ENCODE peak calls at places on chromosomes 16 and 17, in ten cellular contexts. F, P, L, O, M, J, C, B, A and W are unnamed samples.
A peak's percentile ranks its signal among the peaks of the same experiment; 100 is the strongest.

GRCh38 chr17:30337393-30337999 is 3.6 kb upstream of the TMIGD1 start:
- DNase-seq in L (no peak), C (no peak), M (no peak), P (no peak), J (no peak), A (no peak), F (no peak), B (no peak), O (no peak), W (peak; percentile 57)

GRCh38 chr16:19817122-19817521 is 67.5 kb downstream of the GPRC5B start:
- DNase-seq in O (no peak), F (no peak), J (no peak), B (no peak), L (no peak), M (no peak), P (no peak), C (no peak), A (peak; percentile 29), W (no peak)

GRCh38 chr17:50615818-50616217 is 18.9 kb upstream of the ABCC3 start:
- DNase-seq in F (no peak), C (no peak), A (no peak), J (no peak), P (no peak), L (no peak), B (no peak), M (no peak), O (no peak), W (no peak)

GRCh38 chr17:28864991-28865849 is 10.4 kb downstream of the ERAL1 start:
- DNase-seq in A (no peak), F (no peak), M (no peak), P (no peak), J (no peak), L (no peak), O (peak; percentile 47), B (no peak), C (no peak), W (no peak)

GRCh38 chr17:8514801-8515200 is 79.1 kb downstream of the NDEL1 start:
- DNase-seq in F (no peak), P (no peak), O (no peak), M (no peak), J (no peak), C (no peak), A (no peak), L (no peak), B (no peak), W (no peak)

GRCh38 chr16:35706901-35707300 is 2247.5 kb downstream of the TP53TG3F start:
- DNase-seq in C (no peak), M (no peak), L (no peak), J (no peak), F (no peak), P (no peak), A (no peak), O (no peak), B (no peak), W (no peak)

GRCh38 chr17:49504369-49504768 is 9.3 kb downstream of the NGFR start:
- DNase-seq in P (no peak), J (no peak), B (no peak), O (no peak), C (no peak), M (no peak), A (no peak), L (no peak), F (no peak), W (no peak)

GRCh38 chr16:84686702-84687298 is 13.0 kb upstream of the USP10 start:
- DNase-seq in P (no peak), C (no peak), L (no peak), F (no peak), M (no peak), J (no peak), B (no peak), O (no peak), A (no peak), W (no peak)

GRCh38 chr16:58196898-58197313 is 1.0 kb downstream of the CSNK2A2 start:
- DNase-seq in A (peak; percentile 14), J (no peak), O (peak; percentile 7), B (peak; percentile 3), F (peak; percentile 10), P (peak; percentile 29), M (no peak), L (no peak), C (no peak), W (no peak)

GRCh38 chr17:64040201-64040600 is 19.8 kb upstream of the ICAM2 start:
- DNase-seq in C (no peak), M (no peak), L (no peak), A (no peak), J (no peak), F (no peak), P (no peak), B (no peak), O (no peak), W (no peak)

GRCh38 chr17:64042700-64043485 is 22.5 kb upstream of the ICAM2 start:
- DNase-seq in C (no peak), A (no peak), L (no peak), P (no peak), M (no peak), O (no peak), J (no peak), F (peak; percentile 22), B (no peak), W (no peak)

GRCh38 chr17:64041912-64042311 is 21.5 kb upstream of the ICAM2 start:
- DNase-seq in O (no peak), F (no peak), L (no peak), B (no peak), J (no peak), C (no peak), P (no peak), A (no peak), M (no peak), W (no peak)

GRCh38 chr17:64048805-64049204 is 28.4 kb upstream of the ICAM2 start:
- DNase-seq in O (no peak), J (no peak), C (no peak), A (no peak), P (no peak), M (no peak), F (no peak), L (no peak), B (no peak), W (no peak)

GRCh38 chr17:64045176-64045575 is 24.7 kb upstream of the ICAM2 start:
- DNase-seq in C (no peak), O (no peak), J (no peak), B (no peak), F (no peak), L (no peak), A (no peak), P (no peak), M (no peak), W (no peak)
- TF ChIP-seq CTCF in C (no peak), O (no peak), J (no peak), B (no peak), F (no peak), L (no peak), A (no peak), P (no peak), M (no peak), W (no peak)

DNA sequence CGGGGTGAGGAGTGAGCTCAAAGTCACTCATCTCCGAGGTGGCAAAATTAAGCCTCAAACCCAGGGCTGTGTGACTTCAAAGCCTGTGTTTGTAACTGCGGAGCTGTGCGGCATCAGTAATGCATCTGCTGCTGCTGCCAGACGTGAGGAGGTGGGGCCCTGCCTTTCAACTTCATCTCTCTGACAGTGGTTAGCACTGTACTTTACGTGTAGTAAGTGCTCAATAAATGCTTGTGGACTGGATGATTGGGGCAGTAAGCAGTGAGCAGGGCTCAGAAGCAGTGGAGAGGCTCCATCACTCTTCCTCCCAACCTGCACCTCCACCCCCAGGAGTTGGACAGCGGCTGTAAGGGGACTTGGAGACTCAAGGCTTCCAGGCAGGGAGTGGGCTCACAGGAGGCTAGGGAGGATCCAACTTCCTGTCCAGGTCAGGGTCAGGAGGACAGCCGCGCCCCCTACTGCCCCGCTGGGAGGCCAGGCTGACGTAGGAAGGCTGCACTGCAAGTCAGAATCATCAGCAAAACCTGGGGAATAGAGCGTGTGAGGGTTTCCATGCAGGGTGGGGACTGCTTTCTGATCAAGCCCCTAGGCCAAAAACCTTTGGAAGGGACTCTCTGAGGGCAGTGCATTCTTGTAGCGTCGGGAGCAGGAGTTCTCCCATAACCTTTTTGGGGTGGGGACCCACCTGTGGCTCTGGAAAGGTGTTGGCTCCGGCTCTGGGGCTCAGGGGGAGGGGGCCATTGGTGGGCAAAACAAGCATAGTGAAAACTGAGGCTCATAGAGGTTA is 21.8 kb downstream of the RAI1 start:
- DNase-seq in P (no peak), O (no peak), L (peak; percentile 47), M (no peak), F (no peak), B (no peak), J (no peak), A (peak; percentile 77), C (no peak), W (no peak)
- TF ChIP-seq CTCF in P (no peak), O (peak; percentile 5), L (peak; percentile 22), M (no peak), F (no peak), B (no peak), J (no peak), A (peak; percentile 30), C (no peak), W (no peak)

DNA sequence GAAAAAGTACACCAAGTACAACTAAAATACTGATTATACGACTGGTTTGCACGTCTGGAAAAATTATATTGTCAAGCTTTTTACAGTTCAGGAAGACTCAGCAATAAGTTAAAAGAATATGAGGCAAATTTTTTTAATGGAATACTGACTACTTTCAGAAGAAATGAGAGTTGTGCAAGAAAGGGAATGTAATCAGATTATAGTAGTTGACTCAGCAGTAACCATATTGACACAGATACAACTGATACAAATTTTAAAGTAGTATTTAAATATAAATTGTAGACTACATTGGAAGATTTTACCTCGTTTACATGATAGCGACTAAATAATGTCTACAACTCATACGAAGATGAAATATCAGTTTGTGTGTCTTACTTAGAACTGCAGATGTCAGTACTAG is 16.7 kb downstream of the ASGR2 start:
- DNase-seq in C (no peak), P (no peak), B (no peak), O (no peak), M (no peak), L (no peak), A (no peak), J (no peak), F (peak; percentile 24), W (no peak)
- TF ChIP-seq CTCF in C (no peak), P (no peak), B (no peak), O (no peak), M (no peak), L (no peak), A (no peak), J (no peak), F (no peak), W (no peak)

DNA sequence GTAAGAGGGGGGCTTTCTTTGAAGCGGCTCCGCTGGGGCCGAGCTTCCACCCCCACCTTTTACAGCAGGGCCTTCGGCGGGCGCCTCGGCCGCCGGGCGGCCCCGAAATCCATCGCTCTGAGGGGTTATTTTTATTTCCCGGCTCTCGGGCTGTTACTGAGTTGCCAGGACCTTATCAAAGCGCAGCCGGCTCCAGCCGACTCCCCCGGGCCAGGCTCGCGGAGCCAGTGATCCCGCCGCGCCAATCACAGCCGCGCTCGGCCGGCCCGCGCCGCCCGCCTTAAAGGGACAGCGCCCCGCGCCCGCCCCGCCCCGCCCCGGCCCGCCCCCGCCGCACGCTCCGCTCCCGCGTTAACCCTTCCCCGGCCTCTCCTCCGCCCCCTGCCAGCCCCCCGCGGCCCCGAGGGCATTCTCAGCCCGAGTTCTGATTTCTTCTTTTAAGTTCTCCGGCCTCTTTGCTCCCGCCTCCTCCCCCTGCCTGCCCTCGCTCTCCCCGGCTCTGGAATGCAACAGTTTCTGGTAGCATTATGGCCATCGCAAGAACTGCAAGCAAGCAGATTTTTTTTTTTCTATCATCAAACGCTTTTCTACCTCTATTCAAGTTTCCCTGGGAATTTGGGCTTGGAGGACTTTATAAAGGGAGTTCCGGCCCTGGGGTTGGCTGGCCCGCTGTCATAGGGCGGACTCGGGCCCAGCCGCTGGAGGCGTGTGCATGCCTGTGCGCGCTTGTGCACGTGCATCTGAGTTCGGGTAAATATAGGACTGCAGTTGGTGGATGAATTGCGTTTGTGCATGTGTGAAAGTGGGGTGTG is at the start of gene AXIN2:
- DNase-seq in P (peak; percentile 90), A (peak; percentile 89), C (peak; percentile 87), F (peak; percentile 91), J (peak; percentile 90), M (peak; percentile 89), B (peak; percentile 82), L (peak; percentile 92), O (peak; percentile 97), W (peak; percentile 95)
- TF ChIP-seq CTCF in P (peak; percentile 44), A (peak; percentile 20), C (peak; percentile 27), F (peak; percentile 50), J (peak; percentile 47), M (peak; percentile 46), B (no peak), L (no peak), O (peak; percentile 14), W (no peak)